ENCODE peak calls at places on chromosomes 11 and 22, in nine cellular contexts. D is stimulated activated CD4-positive, alpha-beta T cell treated with anti-CD3 and anti-CD28 coated beads, Interleukin-4, amount 100 ng/mL, for 1 hour; V is activated CD4-positive, alpha-beta T cell treated with anti-CD3 and anti-CD28 coated beads, Interleukin-2, amount 50 U/mL, for 1 hour; I is GM12891; C is activated gamma-delta T cell treated with anti-CD3 and anti-CD28 coated beads, Interleukin-2, amount 50 U/mL, for 16 hours; Y is pancreas; B is heart left ventricle; E is CD8-positive, alpha-beta memory T cell; G is lower leg skin. L is an unnamed sample.

GRCh38 chr22:44403166-44403565 is 90.4 kb upstream of the SHISAL1 start:
- DNase-seq in D (no peak), V (no peak), I (no peak), C (no peak), Y (no peak), B (peak; percentile 26), E (no peak), G (peak; percentile 63), L (no peak)

GRCh38 chr11:84316866-84317560 is 1030.8 kb upstream of the CCDC90B start:
- DNase-seq in D (no peak), V (no peak), I (no peak), C (no peak), Y (peak; percentile 9), B (peak; percentile 44), E (no peak), G (no peak), L (no peak)

GRCh38 chr11:92662580-92662979 is 306.9 kb upstream of the MTNR1B start:
- DNase-seq in D (no peak), V (no peak), I (no peak), C (no peak), Y (no peak), B (no peak), E (no peak), G (no peak), L (no peak)

GRCh38 chr22:48089601-48090331 is 1327.3 kb downstream of the TBC1D22A start:
- DNase-seq in D (no peak), V (no peak), I (no peak), C (no peak), Y (no peak), B (no peak), E (no peak), G (peak; percentile 95), L (peak; percentile 63)

GRCh38 chr11:95451682-95452081 is 220.7 kb upstream of the SESN3 start:
- DNase-seq in D (no peak), V (no peak), I (no peak), C (no peak), Y (no peak), B (no peak), E (no peak), G (no peak), L (no peak)

GRCh38 chr11:128299132-128299726 is 288.1 kb downstream of the ETS1 start:
- DNase-seq in D (no peak), V (no peak), I (no peak), C (no peak), Y (no peak), B (no peak), E (no peak), G (peak; percentile 84), L (no peak)

GRCh38 chr22:28075260-28075981 is 156.4 kb upstream of the PITPNB start:
- DNase-seq in D (no peak), V (no peak), I (no peak), C (no peak), Y (peak; percentile 55), B (no peak), E (no peak), G (no peak), L (peak; percentile 18)

GRCh38 chr11:35272391-35272821 is 133.4 kb downstream of the CD44 start:
- DNase-seq in D (peak; percentile 25), V (peak; percentile 20), I (peak; percentile 17), C (peak; percentile 25), Y (no peak), B (no peak), E (peak; percentile 64), G (no peak), L (no peak)

GRCh38 chr11:72943664-72944063 is 129.5 kb downstream of the ATG16L2 start:
- DNase-seq in D (no peak), V (no peak), I (no peak), C (no peak), Y (no peak), B (no peak), E (no peak), G (no peak), L (no peak)

GRCh38 chr11:76265771-76266241 is 59.5 kb upstream of the WNT11 start:
- DNase-seq in D (no peak), V (no peak), I (no peak), C (no peak), Y (no peak), B (peak; percentile 60), E (no peak), G (no peak), L (no peak)

GRCh38 chr11:50155508-50155907 is 122.8 kb downstream of the OR4C45 start:
- DNase-seq in D (no peak), V (no peak), I (no peak), C (no peak), Y (no peak), B (no peak), E (no peak), G (no peak), L (no peak)

GRCh38 chr22:46780453-46780852 is 18.0 kb downstream of the TBC1D22A start:
- DNase-seq in D (no peak), V (no peak), I (no peak), C (no peak), Y (no peak), B (no peak), E (no peak), G (no peak), L (no peak)

GRCh38 chr11:134565343-134565891 is 153.4 kb upstream of the B3GAT1 start:
- DNase-seq in D (no peak), V (no peak), I (no peak), C (no peak), Y (no peak), B (no peak), E (no peak), G (no peak), L (no peak)

GRCh38 chr11:110031171-110031570 is 62.0 kb upstream of the ZC3H12C start:
- DNase-seq in D (no peak), V (no peak), I (no peak), C (no peak), Y (no peak), B (no peak), E (no peak), G (no peak), L (no peak)

GRCh38 chr11:106051103-106051502 is 26.0 kb downstream of the KBTBD3 start:
- DNase-seq in D (no peak), V (no peak), I (no peak), C (no peak), Y (no peak), B (no peak), E (no peak), G (no peak), L (no peak)